ENCODE peak calls at places on chromosomes 7 and 10, in seven cellular contexts. One of them, this sample, is unnamed.

GRCh38 chr7:29265208-29265923 is 70.8 kb downstream of the CHN2 start:
- DNase-seq in GM12878: no peak
- DNase-seq in K562: no peak
- DNase-seq in HCT116: no peak
- DNase-seq in H1: no peak
- DNase-seq in SK-N-SH: no peak
- DNase-seq in HepG2: no peak
- DNase-seq in this sample: no peak

GRCh38 chr10:126205482-126206210 is 182.6 kb downstream of the ADAM12 start:
- DNase-seq in GM12878: no peak
- DNase-seq in K562: no peak
- DNase-seq in HCT116: no peak
- DNase-seq in H1: no peak
- DNase-seq in SK-N-SH: no peak
- DNase-seq in HepG2: no peak
- DNase-seq in this sample: no peak

GRCh38 chr10:90919683-90920574 is 958 bp downstream of the ANKRD1 start:
- DNase-seq in GM12878: no peak
- DNase-seq in K562: no peak
- DNase-seq in HCT116: no peak
- DNase-seq in H1: no peak
- DNase-seq in SK-N-SH: no peak
- DNase-seq in HepG2: no peak
- DNase-seq in this sample: no peak

GRCh38 chr10:52617346-52617745 is 155.2 kb downstream of the MBL2 start:
- DNase-seq in GM12878: no peak
- DNase-seq in K562: no peak
- DNase-seq in HCT116: no peak
- DNase-seq in H1: no peak
- DNase-seq in SK-N-SH: no peak
- DNase-seq in HepG2: no peak
- DNase-seq in this sample: no peak

GRCh38 chr10:70493660-70494234 is 15.2 kb downstream of the PALD1 start:
- DNase-seq in GM12878: peak
- DNase-seq in K562: peak
- DNase-seq in HCT116: no peak
- DNase-seq in H1: no peak
- DNase-seq in SK-N-SH: no peak
- DNase-seq in HepG2: no peak
- DNase-seq in this sample: no peak

GRCh38 chr7:29914180-29914579 is 75.4 kb downstream of the SCRN1 start:
- DNase-seq in GM12878: no peak
- DNase-seq in K562: no peak
- DNase-seq in HCT116: no peak
- DNase-seq in H1: no peak
- DNase-seq in SK-N-SH: no peak
- DNase-seq in HepG2: no peak
- DNase-seq in this sample: no peak

GRCh38 chr7:98521089-98521692 is 95.9 kb upstream of the NPTX2 start:
- DNase-seq in GM12878: no peak
- DNase-seq in K562: no peak
- DNase-seq in HCT116: no peak
- DNase-seq in H1: no peak
- DNase-seq in SK-N-SH: no peak
- DNase-seq in HepG2: no peak
- DNase-seq in this sample: no peak

GRCh38 chr7:102993532-102994029 is 80.8 kb downstream of the LRRC17 start:
- DNase-seq in GM12878: no peak
- DNase-seq in K562: peak
- DNase-seq in HCT116: no peak
- DNase-seq in H1: no peak
- DNase-seq in SK-N-SH: no peak
- DNase-seq in HepG2: no peak
- DNase-seq in this sample: no peak

GRCh38 chr10:105950410-105950809 is 1214.1 kb downstream of the SORCS1 start:
- DNase-seq in GM12878: peak
- DNase-seq in K562: peak
- DNase-seq in HCT116: no peak
- DNase-seq in H1: no peak
- DNase-seq in SK-N-SH: peak
- DNase-seq in HepG2: peak
- DNase-seq in this sample: peak

GRCh38 chr7:25669300-25669781 is 441.1 kb upstream of the NPVF start:
- DNase-seq in GM12878: no peak
- DNase-seq in K562: no peak
- DNase-seq in HCT116: no peak
- DNase-seq in H1: no peak
- DNase-seq in SK-N-SH: peak
- DNase-seq in HepG2: no peak
- DNase-seq in this sample: peak

GRCh38 chr7:43729214-43729923 is at the start of gene COA1:
- DNase-seq in GM12878: peak
- DNase-seq in K562: peak
- DNase-seq in HCT116: peak
- DNase-seq in H1: peak
- DNase-seq in SK-N-SH: peak
- DNase-seq in HepG2: peak
- DNase-seq in this sample: peak

GRCh38 chr7:41346878-41347277 is 356.0 kb downstream of the INHBA start:
- DNase-seq in GM12878: no peak
- DNase-seq in K562: no peak
- DNase-seq in HCT116: no peak
- DNase-seq in H1: no peak
- DNase-seq in SK-N-SH: no peak
- DNase-seq in HepG2: no peak
- DNase-seq in this sample: no peak

GRCh38 chr10:114933588-114933987 is 4.4 kb upstream of the TRUB1 start:
- DNase-seq in GM12878: no peak
- DNase-seq in K562: no peak
- DNase-seq in HCT116: no peak
- DNase-seq in H1: no peak
- DNase-seq in SK-N-SH: no peak
- DNase-seq in HepG2: no peak
- DNase-seq in this sample: no peak

GRCh38 chr10:17238445-17239275 is 10.6 kb downstream of the VIM start:
- DNase-seq in GM12878: no peak
- DNase-seq in K562: peak
- DNase-seq in HCT116: no peak
- DNase-seq in H1: no peak
- DNase-seq in SK-N-SH: no peak
- DNase-seq in HepG2: no peak
- DNase-seq in this sample: no peak

GRCh38 chr10:99993994-99994689 is 15.6 kb downstream of the DNMBP start:
- DNase-seq in GM12878: peak
- DNase-seq in K562: peak
- DNase-seq in HCT116: no peak
- DNase-seq in H1: no peak
- DNase-seq in SK-N-SH: no peak
- DNase-seq in HepG2: no peak
- DNase-seq in this sample: no peak

GRCh38 chr10:99999319-100000108 is 10.2 kb downstream of the DNMBP start:
- DNase-seq in GM12878: no peak
- DNase-seq in K562: no peak
- DNase-seq in HCT116: no peak
- DNase-seq in H1: no peak
- DNase-seq in SK-N-SH: no peak
- DNase-seq in HepG2: no peak
- DNase-seq in this sample: no peak

GRCh38 chr10:99994801-99995200 is 14.9 kb downstream of the DNMBP start:
- DNase-seq in GM12878: no peak
- DNase-seq in K562: no peak
- DNase-seq in HCT116: no peak
- DNase-seq in H1: no peak
- DNase-seq in SK-N-SH: no peak
- DNase-seq in HepG2: no peak
- DNase-seq in this sample: no peak

GRCh38 chr10:99995713-99996112 is 14.0 kb downstream of the DNMBP start:
- DNase-seq in GM12878: no peak
- DNase-seq in K562: no peak
- DNase-seq in HCT116: no peak
- DNase-seq in H1: no peak
- DNase-seq in SK-N-SH: no peak
- DNase-seq in HepG2: no peak
- DNase-seq in this sample: no peak

GRCh38 chr10:99996934-99997648 is 12.7 kb downstream of the DNMBP start:
- DNase-seq in GM12878: no peak
- DNase-seq in K562: peak
- DNase-seq in HCT116: no peak
- DNase-seq in H1: no peak
- DNase-seq in SK-N-SH: no peak
- DNase-seq in HepG2: no peak
- DNase-seq in this sample: no peak
- TF ChIP-seq JUND in GM12878: no peak
- TF ChIP-seq JUND in K562: no peak
- TF ChIP-seq JUND in HCT116: no peak
- TF ChIP-seq JUND in H1: no peak
- TF ChIP-seq JUND in SK-N-SH: peak
- TF ChIP-seq JUND in HepG2: no peak
- TF ChIP-seq JUND in this sample: no peak

DNA sequence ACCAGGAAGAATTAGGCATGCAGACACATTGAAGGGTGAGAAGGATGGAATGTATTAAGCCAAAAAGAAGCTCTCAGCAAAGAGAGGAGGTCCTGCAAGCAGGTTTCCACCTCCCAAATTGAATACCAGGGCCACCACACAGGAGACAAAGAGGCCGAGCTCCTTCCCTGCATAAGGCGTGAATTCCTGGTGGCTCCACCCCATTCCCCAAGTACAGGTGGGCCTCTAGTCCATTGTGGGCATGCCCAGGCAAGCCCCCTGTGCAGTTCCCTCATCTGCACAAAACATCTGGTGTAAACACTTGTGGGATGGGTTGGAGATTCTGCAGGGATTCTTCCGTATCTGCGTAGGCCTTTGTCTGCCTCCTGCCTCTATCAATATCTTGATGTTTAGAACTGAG is 817.5 kb downstream of the NRG3 start:
- DNase-seq in GM12878: no peak
- DNase-seq in K562: no peak
- DNase-seq in HCT116: no peak
- DNase-seq in H1: no peak
- DNase-seq in SK-N-SH: no peak
- DNase-seq in HepG2: no peak
- DNase-seq in this sample: no peak
- TF ChIP-seq JUND in GM12878: no peak
- TF ChIP-seq JUND in K562: no peak
- TF ChIP-seq JUND in HCT116: no peak
- TF ChIP-seq JUND in H1: no peak
- TF ChIP-seq JUND in SK-N-SH: no peak
- TF ChIP-seq JUND in HepG2: no peak
- TF ChIP-seq JUND in this sample: no peak

DNA sequence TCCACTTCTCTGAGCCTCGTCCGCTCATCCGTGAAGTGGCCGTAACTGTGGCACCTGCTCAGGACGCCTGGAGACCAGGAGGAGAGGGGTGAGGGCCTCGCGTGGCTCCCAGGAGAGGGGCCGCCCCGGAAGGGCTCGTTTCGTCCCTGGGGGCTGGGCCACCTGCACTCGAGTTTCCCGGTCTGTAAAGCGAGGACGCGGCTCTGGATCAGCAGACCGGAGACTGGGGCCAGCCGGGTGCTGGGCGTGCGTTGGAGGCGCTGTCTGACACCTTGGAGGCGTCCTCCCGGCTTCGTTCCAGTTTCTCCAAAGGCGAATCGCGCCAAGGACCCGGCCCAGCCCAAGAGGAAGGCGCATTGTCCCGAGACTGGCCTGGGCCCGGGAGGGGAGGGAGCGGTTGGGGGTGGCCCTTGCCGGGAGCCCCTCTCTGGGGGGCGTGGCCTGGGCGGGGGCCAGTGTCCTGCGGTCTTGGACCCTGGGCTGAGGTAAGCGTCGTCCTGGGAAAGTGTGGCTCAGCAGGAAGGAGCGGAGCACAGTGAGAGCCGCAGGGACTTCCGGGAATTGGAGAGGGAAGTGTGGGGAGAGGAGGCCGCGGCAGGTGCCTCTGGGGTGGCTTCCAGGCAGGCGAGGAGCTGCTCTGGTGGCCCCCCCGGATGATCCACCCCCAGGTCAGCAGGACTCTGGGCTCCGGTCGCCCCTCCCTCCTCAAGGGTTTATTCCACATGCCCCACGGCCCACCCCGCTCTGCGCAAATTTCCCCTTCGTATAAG is 89.7 kb downstream of the FOXL3 start:
- DNase-seq in GM12878: no peak
- DNase-seq in K562: no peak
- DNase-seq in HCT116: no peak
- DNase-seq in H1: peak
- DNase-seq in SK-N-SH: peak
- DNase-seq in HepG2: no peak
- DNase-seq in this sample: no peak
- TF ChIP-seq JUND in GM12878: no peak
- TF ChIP-seq JUND in K562: no peak
- TF ChIP-seq JUND in HCT116: no peak
- TF ChIP-seq JUND in H1: no peak
- TF ChIP-seq JUND in SK-N-SH: no peak
- TF ChIP-seq JUND in HepG2: no peak
- TF ChIP-seq JUND in this sample: no peak

GRCh38 chr7:100034871-100035510 is 14.6 kb upstream of the ZSCAN21 start:
- DNase-seq in GM12878: no peak
- DNase-seq in K562: no peak
- DNase-seq in HCT116: no peak
- DNase-seq in H1: no peak
- DNase-seq in SK-N-SH: no peak
- DNase-seq in HepG2: no peak
- DNase-seq in this sample: no peak
- TF ChIP-seq JUND in GM12878: no peak
- TF ChIP-seq JUND in K562: no peak
- TF ChIP-seq JUND in HCT116: no peak
- TF ChIP-seq JUND in H1: no peak
- TF ChIP-seq JUND in SK-N-SH: peak
- TF ChIP-seq JUND in HepG2: no peak
- TF ChIP-seq JUND in this sample: no peak

GRCh38 chr7:123649956-123650355 is 5.7 kb upstream of the LMOD2 start:
- DNase-seq in GM12878: no peak
- DNase-seq in K562: no peak
- DNase-seq in HCT116: no peak
- DNase-seq in H1: no peak
- DNase-seq in SK-N-SH: no peak
- DNase-seq in HepG2: no peak
- DNase-seq in this sample: no peak

GRCh38 chr7:123647106-123647730 is 8.4 kb upstream of the LMOD2 start:
- DNase-seq in GM12878: no peak
- DNase-seq in K562: no peak
- DNase-seq in HCT116: no peak
- DNase-seq in H1: no peak
- DNase-seq in SK-N-SH: no peak
- DNase-seq in HepG2: no peak
- DNase-seq in this sample: no peak

GRCh38 chr7:123643495-123644428 is 11.9 kb upstream of the LMOD2 start:
- DNase-seq in GM12878: no peak
- DNase-seq in K562: peak
- DNase-seq in HCT116: peak
- DNase-seq in H1: peak
- DNase-seq in SK-N-SH: peak
- DNase-seq in HepG2: peak
- DNase-seq in this sample: no peak

GRCh38 chr7:123641901-123642300 is 13.8 kb upstream of the LMOD2 start:
- DNase-seq in GM12878: no peak
- DNase-seq in K562: no peak
- DNase-seq in HCT116: no peak
- DNase-seq in H1: no peak
- DNase-seq in SK-N-SH: no peak
- DNase-seq in HepG2: no peak
- DNase-seq in this sample: no peak

GRCh38 chr7:123645516-123645915 is 10.2 kb upstream of the LMOD2 start:
- DNase-seq in GM12878: no peak
- DNase-seq in K562: no peak
- DNase-seq in HCT116: no peak
- DNase-seq in H1: no peak
- DNase-seq in SK-N-SH: no peak
- DNase-seq in HepG2: no peak
- DNase-seq in this sample: no peak
- TF ChIP-seq JUND in GM12878: no peak
- TF ChIP-seq JUND in K562: no peak
- TF ChIP-seq JUND in HCT116: no peak
- TF ChIP-seq JUND in H1: no peak
- TF ChIP-seq JUND in SK-N-SH: no peak
- TF ChIP-seq JUND in HepG2: no peak
- TF ChIP-seq JUND in this sample: no peak

This sample was measured in T47D.